ENCODE peak calls at places on chromosome 1, in nine cellular contexts. A, X, Z, U, H, P, B, F and K are unnamed samples. For H3K4me1, the result is how much of the 10 kb centered on the place peaks cover.

GRCh38 chr1:95287078-95287477 is 53.1 kb downstream of the RWDD3 start:
- DNase-seq in Z (no peak), X (no peak), U (no peak), H (no peak), P (no peak), B (no peak), A (no peak), F (no peak), K (no peak)

GRCh38 chr1:15210651-15211390 is 36.2 kb upstream of the FHAD1 start:
- DNase-seq in B (no peak), Z (no peak), U (peak), F (no peak), A (no peak), P (no peak), H (no peak), X (no peak), K (peak)

GRCh38 chr1:208105756-208106155 is 138.4 kb downstream of the PLXNA2 start:
- DNase-seq in F (no peak), Z (no peak), U (no peak), A (no peak), P (no peak), X (no peak), H (no peak), B (no peak), K (no peak)

GRCh38 chr1:180380259-180381183 is 121.9 kb downstream of the ACBD6 start:
- DNase-seq in F (no peak), B (no peak), Z (no peak), A (no peak), U (no peak), P (no peak), X (no peak), H (no peak), K (no peak)

GRCh38 chr1:2547210-2548067 is 8.7 kb upstream of the TNFRSF14 start:
- DNase-seq in X (no peak), F (no peak), H (peak), A (no peak), P (no peak), Z (peak), U (no peak), B (no peak), K (no peak)

GRCh38 chr1:235102993-235103411 is 25.6 kb downstream of the TOMM20 start:
- DNase-seq in Z (peak), H (no peak), P (no peak), F (no peak), U (no peak), X (no peak), A (no peak), B (no peak), K (no peak)

GRCh38 chr1:96073100-96073499 is 648.5 kb upstream of the PTBP2 start:
- DNase-seq in A (no peak), H (no peak), Z (no peak), X (no peak), U (no peak), F (no peak), P (no peak), B (no peak), K (no peak)

GRCh38 chr1:36707221-36707620 is 224.5 kb upstream of the CSF3R start:
- DNase-seq in H (no peak), X (no peak), A (no peak), U (no peak), P (no peak), Z (no peak), F (no peak), B (no peak), K (no peak)

GRCh38 chr1:232575524-232576040 is 54.4 kb downstream of the SIPA1L2 start:
- DNase-seq in B (peak), F (no peak), X (no peak), A (peak), P (no peak), H (peak), U (peak), Z (no peak), K (no peak)

GRCh38 chr1:206693029-206693428 is 8.3 kb downstream of the MAPKAPK2 start:
- DNase-seq in Z (no peak), P (peak), U (peak), X (peak), A (peak), B (peak), F (no peak), H (peak), K (peak)

GRCh38 chr1:43367026-43367903 is 546 bp downstream of the ELOVL1 start:
- DNase-seq in F (no peak), B (no peak), X (no peak), U (peak), P (peak), H (peak), Z (peak), A (no peak), K (peak)

GRCh38 chr1:197958438-197958837 is 41.3 kb downstream of the LHX9 start:
- DNase-seq in Z (no peak), H (no peak), F (no peak), U (no peak), P (no peak), B (no peak), X (no peak), A (no peak), K (no peak)

GRCh38 chr1:235460768-235461167 is 43.5 kb downstream of the B3GALNT2 start:
- DNase-seq in F (no peak), U (no peak), A (no peak), X (no peak), Z (no peak), H (peak), B (no peak), P (no peak), K (no peak)

GRCh38 chr1:216325946-216326345 is 97.3 kb downstream of the USH2A start:
- DNase-seq in H (no peak), U (no peak), Z (no peak), P (no peak), X (no peak), F (no peak), B (no peak), A (peak), K (no peak)

GRCh38 chr1:187001198-187001904 is 172.6 kb downstream of the PLA2G4A start:
- DNase-seq in A (peak), X (no peak), P (no peak), F (no peak), H (peak), U (peak), B (peak), Z (no peak), K (no peak)

GRCh38 chr1:202815120-202815519 is 4.4 kb downstream of the PCAT6 start:
- DNase-seq in A (no peak), F (no peak), X (no peak), Z (no peak), H (peak), P (no peak), B (no peak), U (no peak), K (no peak)

GRCh38 chr1:48003741-48004503 is 6.7 kb upstream of the TRABD2B start:
- DNase-seq in Z (no peak), A (no peak), F (no peak), H (no peak), X (no peak), P (no peak), U (no peak), B (no peak), K (no peak)

GRCh38 chr1:205368478-205368877 is 11.8 kb upstream of the KLHDC8A start:
- DNase-seq in A (no peak), H (no peak), P (no peak), Z (no peak), F (no peak), B (no peak), X (no peak), U (no peak), K (no peak)

GRCh38 chr1:27816921-27817630 is 13.5 kb upstream of the PPP1R8 start:
- DNase-seq in Z (no peak), U (peak), X (no peak), B (peak), H (peak), P (no peak), A (peak), F (no peak), K (no peak)

DNA sequence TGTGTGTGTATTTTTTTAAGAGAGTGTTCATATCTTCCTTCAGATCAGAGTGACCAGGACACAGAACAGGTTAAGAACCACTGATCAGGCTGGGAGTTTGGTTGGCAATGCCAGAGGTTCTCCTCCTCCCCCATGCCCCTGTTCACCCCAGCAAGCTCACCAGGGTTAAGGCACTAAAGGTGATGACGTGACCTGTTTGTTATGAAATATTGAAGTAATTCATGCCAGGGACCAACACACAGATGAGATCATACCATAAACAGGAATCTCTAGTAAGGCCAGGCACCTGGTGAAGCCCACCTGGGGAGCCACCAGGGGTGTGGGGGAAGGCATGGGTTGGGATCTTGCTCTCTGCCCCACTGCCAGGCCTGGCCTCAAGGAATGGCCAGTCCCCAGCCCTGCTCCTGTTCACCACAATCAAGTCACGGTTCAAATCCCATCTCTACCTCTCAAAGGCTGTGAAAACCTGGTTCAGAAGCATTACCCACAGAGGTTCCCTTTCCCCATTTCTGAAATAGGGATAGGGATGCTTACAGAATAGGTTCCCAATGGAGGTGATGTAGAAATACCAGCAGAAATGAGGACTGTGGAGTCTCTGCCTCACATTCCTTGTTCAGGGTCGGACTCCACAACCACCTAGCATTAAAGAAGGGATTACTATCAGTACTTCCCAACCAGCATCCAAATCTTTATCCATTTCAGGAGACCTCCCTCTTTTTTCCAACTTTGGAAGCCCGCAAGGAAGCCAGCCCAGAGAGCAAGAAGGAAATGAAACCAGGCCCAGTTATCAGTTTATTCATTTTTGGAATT is 2.4 kb downstream of the ID3 start:
- DNase-seq in A (peak), U (peak), F (no peak), Z (peak), B (peak), H (peak), X (no peak), P (no peak), K (no peak)
- H3K4me1 ChIP-seq in A (under half), U (half or more), F (half or more), Z (half or more), B (under half), H (half or more), X (half or more), P (under half), K (under half)

GRCh38 chr1:169909499-169909898 is 15.8 kb upstream of the SCYL3 start:
- DNase-seq in H (no peak), B (no peak), U (no peak), X (no peak), P (no peak), Z (no peak), F (no peak), A (no peak), K (no peak)
- H3K4me3 ChIP-seq in H (no peak), B (no peak), U (no peak), X (no peak), P (no peak), Z (no peak), F (no peak), A (no peak), K (no peak)

GRCh38 chr1:164644268-164644667 is 85.3 kb downstream of the PBX1 start:
- DNase-seq in F (no peak), P (no peak), H (no peak), X (no peak), B (no peak), A (no peak), U (no peak), Z (no peak), K (no peak)
- H3K4me1 ChIP-seq in F (half or more), P (under half), H (under half), X (half or more), B (under half), A (under half), U (under half), Z (under half), K (under half)

DNA sequence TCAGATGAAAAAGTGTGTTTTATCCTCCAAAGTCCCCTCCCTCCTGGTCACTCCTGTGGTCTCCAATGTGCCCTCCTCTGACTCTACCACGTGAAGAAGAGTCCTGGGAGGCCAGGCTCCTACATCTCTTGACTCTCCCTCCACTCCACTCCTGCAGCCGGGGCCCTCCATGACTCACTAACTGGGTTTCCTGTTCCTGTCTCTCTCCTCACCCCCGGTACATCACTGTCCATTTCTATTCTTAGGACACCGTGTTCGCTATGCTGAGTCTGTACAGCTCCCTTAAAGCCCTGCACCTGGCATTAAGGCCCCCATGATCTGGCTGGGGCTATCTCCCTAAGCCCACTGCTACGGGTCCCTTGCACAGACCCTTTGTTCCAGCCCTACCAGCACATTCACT is 93.4 kb downstream of the BCAR3 start:
- DNase-seq in X (peak), A (peak), U (no peak), B (no peak), H (peak), Z (no peak), P (no peak), F (no peak), K (no peak)
- H3K4me3 ChIP-seq in X (no peak), A (no peak), U (no peak), B (no peak), H (no peak), Z (no peak), P (no peak), F (no peak), K (no peak)

GRCh38 chr1:231396643-231397042 is 25.4 kb downstream of the EGLN1 start:
- DNase-seq in H (no peak), U (no peak), B (no peak), P (no peak), A (no peak), Z (no peak), X (no peak), F (no peak), K (no peak)

GRCh38 chr1:231395996-231396385 is 26.1 kb downstream of the EGLN1 start:
- DNase-seq in X (no peak), Z (no peak), H (no peak), P (no peak), F (no peak), U (no peak), B (no peak), A (no peak), K (no peak)

GRCh38 chr1:231395051-231395995 is 26.8 kb downstream of the EGLN1 start:
- DNase-seq in X (no peak), P (no peak), F (no peak), U (peak), H (peak), Z (no peak), A (peak), B (peak), K (no peak)

GRCh38 chr1:231392380-231393131 is 29.5 kb downstream of the EGLN1 start:
- DNase-seq in Z (no peak), X (no peak), H (no peak), U (no peak), P (no peak), B (no peak), A (no peak), F (no peak), K (no peak)

GRCh38 chr1:231393668-231394067 is 28.4 kb downstream of the EGLN1 start:
- DNase-seq in F (no peak), X (no peak), P (no peak), B (no peak), H (no peak), U (no peak), Z (no peak), A (no peak), K (no peak)
- H3K4me1 ChIP-seq in F (under half), X (half or more), P (under half), B (under half), H (half or more), U (under half), Z (under half), A (under half), K (half or more)

GRCh38 chr1:181483084-181483559 is at the start of gene CACNA1E:
- DNase-seq in P (no peak), F (no peak), H (no peak), X (no peak), U (no peak), A (no peak), Z (no peak), B (no peak), K (no peak)
- H3K4me3 ChIP-seq in P (no peak), F (no peak), H (peak), X (no peak), U (peak), A (no peak), Z (no peak), B (no peak), K (no peak)

GRCh38 chr1:160709715-160710114 is 1.9 kb downstream of the CD48 start:
- DNase-seq in F (no peak), X (no peak), U (no peak), A (no peak), P (no peak), Z (no peak), H (no peak), B (no peak), K (no peak)

GRCh38 chr1:160708118-160708517 is 3.5 kb downstream of the CD48 start:
- DNase-seq in U (no peak), Z (no peak), X (no peak), H (no peak), A (no peak), F (no peak), B (no peak), P (no peak), K (no peak)

GRCh38 chr1:160708821-160709220 is 2.8 kb downstream of the CD48 start:
- DNase-seq in U (no peak), F (no peak), A (no peak), Z (peak), X (no peak), B (no peak), P (no peak), H (no peak), K (no peak)

GRCh38 chr1:160711528-160712311 is at the start of gene CD48:
- DNase-seq in H (no peak), B (no peak), U (no peak), F (no peak), A (no peak), Z (peak), X (no peak), P (no peak), K (no peak)

GRCh38 chr1:160710531-160711252 is 930 bp downstream of the CD48 start:
- DNase-seq in H (no peak), U (no peak), X (no peak), P (no peak), A (no peak), Z (no peak), F (no peak), B (no peak), K (no peak)
- H3K4me1 ChIP-seq in H (under half), U (under half), X (under half), P (under half), A (under half), Z (half or more), F (under half), B (under half), K (under half)

DNA sequence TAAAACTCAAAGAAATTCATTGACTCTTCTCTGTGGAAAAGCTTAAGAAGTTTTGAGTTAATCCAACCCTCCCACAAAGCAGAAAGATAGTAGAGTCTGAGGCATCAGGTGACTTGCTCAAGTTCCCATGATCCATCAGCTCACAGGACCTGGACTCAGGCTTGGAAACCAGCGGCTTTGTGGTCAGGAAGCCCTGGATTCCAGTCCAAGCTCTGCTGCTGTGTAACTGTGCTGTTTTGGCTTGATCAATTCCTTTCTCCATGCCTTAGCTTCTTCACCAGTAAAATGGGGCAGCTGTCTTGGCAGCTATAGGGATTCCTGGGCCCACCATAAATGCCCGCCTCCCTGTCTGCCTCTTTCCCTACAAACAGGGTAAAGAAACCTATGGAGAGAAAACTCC is 180.2 kb downstream of the HIVEP3 start:
- DNase-seq in H (no peak), Z (no peak), B (no peak), F (no peak), X (no peak), U (peak), A (peak), P (no peak), K (no peak)
- H3K4me3 ChIP-seq in H (no peak), Z (peak), B (no peak), F (no peak), X (peak), U (peak), A (no peak), P (no peak), K (no peak)

GRCh38 chr1:167645625-167646410 is 15.8 kb downstream of the RCSD1 start:
- DNase-seq in U (no peak), H (no peak), Z (no peak), B (no peak), P (no peak), F (no peak), A (no peak), X (no peak), K (no peak)
- H3K4me1 ChIP-seq in U (under half), H (under half), Z (half or more), B (under half), P (under half), F (half or more), A (under half), X (half or more), K (under half)